ENCODE peak calls at places on chromosome 11, in four cellular contexts. One of them, this sample, is unnamed.

GRCh38 chr11:95739108-95739507 is 50.5 kb downstream of the FAM76B start:
- DNase-seq in upper lobe of right lung: no peak
- DNase-seq in foreskin fibroblast: no peak
- DNase-seq in HCT116: no peak
- DNase-seq in this sample: no peak

GRCh38 chr11:123152951-123153350 is 42.1 kb downstream of the CLMP start:
- DNase-seq in HCT116: no peak
- DNase-seq in upper lobe of right lung: no peak
- DNase-seq in foreskin fibroblast: no peak
- DNase-seq in this sample: no peak

GRCh38 chr11:126654886-126655806 is 299.7 kb downstream of the ST3GAL4 start:
- DNase-seq in upper lobe of right lung: no peak
- DNase-seq in HCT116: no peak
- DNase-seq in foreskin fibroblast: no peak
- DNase-seq in this sample: no peak

GRCh38 chr11:61733120-61733978 is 19.1 kb upstream of the MYRF start:
- DNase-seq in foreskin fibroblast: peak
- DNase-seq in upper lobe of right lung: peak
- DNase-seq in HCT116: peak
- DNase-seq in this sample: peak

GRCh38 chr11:129815596-129816461 is at the start of gene TMEM45B:
- DNase-seq in HCT116: no peak
- DNase-seq in foreskin fibroblast: no peak
- DNase-seq in upper lobe of right lung: peak
- DNase-seq in this sample: no peak

GRCh38 chr11:59754859-59755700 is at the start of gene STX3:
- DNase-seq in foreskin fibroblast: peak
- DNase-seq in HCT116: peak
- DNase-seq in upper lobe of right lung: peak
- DNase-seq in this sample: peak

GRCh38 chr11:47507016-47507631 is 45.8 kb downstream of the CELF1 start:
- DNase-seq in upper lobe of right lung: no peak
- DNase-seq in foreskin fibroblast: peak
- DNase-seq in HCT116: no peak
- DNase-seq in this sample: peak

GRCh38 chr11:35303596-35304392 is 115.6 kb downstream of the SLC1A2 start:
- DNase-seq in HCT116: no peak
- DNase-seq in foreskin fibroblast: peak
- DNase-seq in upper lobe of right lung: peak
- DNase-seq in this sample: peak

GRCh38 chr11:1129143-1129665 is 28.5 kb upstream of the MUC5AC start:
- DNase-seq in HCT116: no peak
- DNase-seq in foreskin fibroblast: no peak
- DNase-seq in upper lobe of right lung: no peak
- DNase-seq in this sample: no peak

GRCh38 chr11:62804310-62805043 is 763 bp downstream of the NXF1 start:
- DNase-seq in HCT116: no peak
- DNase-seq in foreskin fibroblast: peak
- DNase-seq in upper lobe of right lung: no peak
- DNase-seq in this sample: peak

GRCh38 chr11:96004862-96005261 is 81.0 kb upstream of the MTMR2 start:
- DNase-seq in foreskin fibroblast: no peak
- DNase-seq in upper lobe of right lung: no peak
- DNase-seq in HCT116: no peak
- DNase-seq in this sample: no peak

DNA sequence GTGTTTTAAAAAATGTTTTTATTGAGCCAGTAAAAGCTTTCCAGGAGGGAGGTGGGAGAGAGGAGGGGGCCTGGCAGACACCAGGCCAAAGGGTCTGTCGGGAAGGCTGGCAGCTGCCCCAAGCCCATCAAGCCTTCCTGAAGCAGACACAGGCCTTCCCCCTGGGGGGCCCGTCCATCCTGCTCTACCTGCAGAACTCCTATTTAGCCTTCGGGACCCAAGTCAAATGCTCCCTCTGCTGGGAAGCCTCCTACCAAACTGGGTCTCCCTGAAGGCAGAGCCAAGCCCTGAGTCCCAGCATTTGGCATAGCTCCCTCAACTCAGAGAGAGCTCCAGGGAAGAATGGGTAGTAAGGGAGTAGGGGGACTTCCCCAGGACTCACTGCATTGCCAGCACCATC is 23.0 kb downstream of the OTUB1 start:
- DNase-seq in foreskin fibroblast: no peak
- DNase-seq in upper lobe of right lung: no peak
- DNase-seq in HCT116: no peak
- DNase-seq in this sample: no peak
- TF ChIP-seq CTCF in foreskin fibroblast: no peak
- TF ChIP-seq CTCF in upper lobe of right lung: no peak
- TF ChIP-seq CTCF in HCT116: no peak
- TF ChIP-seq CTCF in this sample: no peak

DNA sequence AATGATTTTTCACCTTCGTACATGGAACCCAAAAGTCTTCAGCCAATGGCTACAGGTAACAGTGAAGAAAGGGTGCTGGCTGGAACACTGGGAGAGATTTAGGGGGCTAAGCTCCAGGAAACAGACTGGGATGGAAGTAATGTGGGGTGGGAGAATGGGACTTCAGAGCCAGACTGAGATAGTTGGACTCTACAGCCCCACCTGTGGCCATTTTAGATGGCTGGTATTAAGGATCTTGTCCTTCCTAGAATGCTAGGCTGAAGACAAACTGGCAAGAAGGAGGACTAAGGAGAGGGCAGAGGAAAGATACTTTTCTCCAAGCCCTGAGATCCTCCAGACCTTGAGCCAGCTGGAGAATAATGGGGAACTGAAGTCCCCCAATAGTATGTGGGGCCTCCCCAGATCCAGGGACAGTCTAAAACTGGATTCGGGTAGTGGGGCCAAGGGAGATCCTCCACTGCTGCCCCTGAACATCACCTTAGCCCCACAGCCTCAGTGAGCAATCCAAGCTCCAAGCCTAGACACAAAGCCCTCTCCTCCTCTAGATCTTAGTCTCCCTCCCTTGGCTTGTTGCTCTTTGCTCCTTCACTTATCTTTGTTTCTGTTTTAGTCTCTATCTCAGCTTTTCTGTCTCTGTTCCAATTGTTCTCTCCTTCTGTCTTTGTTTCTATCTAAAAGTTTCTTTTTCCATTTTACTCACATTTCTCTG is 16.1 kb upstream of the RRAS2 start:
- DNase-seq in HCT116: no peak
- DNase-seq in upper lobe of right lung: no peak
- DNase-seq in foreskin fibroblast: no peak
- DNase-seq in this sample: no peak
- TF ChIP-seq CTCF in HCT116: peak
- TF ChIP-seq CTCF in upper lobe of right lung: no peak
- TF ChIP-seq CTCF in foreskin fibroblast: peak
- TF ChIP-seq CTCF in this sample: peak

GRCh38 chr11:100681064-100681502 is 6.0 kb upstream of the ARHGAP42 start:
- DNase-seq in HCT116: peak
- DNase-seq in upper lobe of right lung: peak
- DNase-seq in foreskin fibroblast: peak
- DNase-seq in this sample: no peak

GRCh38 chr11:100683107-100683506 is 4.0 kb upstream of the ARHGAP42 start:
- DNase-seq in upper lobe of right lung: no peak
- DNase-seq in foreskin fibroblast: no peak
- DNase-seq in HCT116: no peak
- DNase-seq in this sample: no peak

GRCh38 chr11:100680070-100680469 is 7.0 kb upstream of the ARHGAP42 start:
- DNase-seq in HCT116: no peak
- DNase-seq in upper lobe of right lung: no peak
- DNase-seq in foreskin fibroblast: no peak
- DNase-seq in this sample: no peak

GRCh38 chr11:100684101-100685065 is 2.7 kb upstream of the ARHGAP42 start:
- DNase-seq in upper lobe of right lung: no peak
- DNase-seq in foreskin fibroblast: no peak
- DNase-seq in HCT116: peak
- DNase-seq in this sample: no peak

GRCh38 chr11:100682247-100682969 is 4.7 kb upstream of the ARHGAP42 start:
- DNase-seq in foreskin fibroblast: peak
- DNase-seq in HCT116: peak
- DNase-seq in upper lobe of right lung: no peak
- DNase-seq in this sample: peak
- TF ChIP-seq CTCF in foreskin fibroblast: peak
- TF ChIP-seq CTCF in HCT116: peak
- TF ChIP-seq CTCF in upper lobe of right lung: peak
- TF ChIP-seq CTCF in this sample: peak

GRCh38 chr11:73137262-73137941 is 4.7 kb downstream of the FCHSD2 start:
- DNase-seq in foreskin fibroblast: no peak
- DNase-seq in upper lobe of right lung: no peak
- DNase-seq in HCT116: no peak
- DNase-seq in this sample: no peak
- TF ChIP-seq CTCF in foreskin fibroblast: no peak
- TF ChIP-seq CTCF in upper lobe of right lung: no peak
- TF ChIP-seq CTCF in HCT116: peak
- TF ChIP-seq CTCF in this sample: peak

GRCh38 chr11:72228229-72228843 is 3.8 kb downstream of the INPPL1 start:
- DNase-seq in HCT116: no peak
- DNase-seq in upper lobe of right lung: peak
- DNase-seq in foreskin fibroblast: no peak
- DNase-seq in this sample: no peak
- TF ChIP-seq CTCF in HCT116: no peak
- TF ChIP-seq CTCF in upper lobe of right lung: no peak
- TF ChIP-seq CTCF in foreskin fibroblast: no peak
- TF ChIP-seq CTCF in this sample: no peak

GRCh38 chr11:115555336-115556090 is 51.3 kb upstream of the CADM1 start:
- DNase-seq in HCT116: no peak
- DNase-seq in foreskin fibroblast: no peak
- DNase-seq in upper lobe of right lung: no peak
- DNase-seq in this sample: no peak
- TF ChIP-seq CTCF in HCT116: no peak
- TF ChIP-seq CTCF in foreskin fibroblast: no peak
- TF ChIP-seq CTCF in upper lobe of right lung: no peak
- TF ChIP-seq CTCF in this sample: no peak

This sample was measured in HFFc6.